ENCODE peak calls at places on chromosomes 5 and 9, in eight cellular contexts. X is left ventricle myocardium inferior, K is neural progenitor cell, P is thyroid gland, C is fibroblast of pulmonary artery, D is bronchial epithelial cell, N is spleen, Q is B cell. G is an unnamed sample.

GRCh38 chr5:142680605-142681259 is 5.2 kb downstream of the FGF1 start:
- DNase-seq in C (peak), N (no peak), P (peak), K (no peak), Q (no peak), X (no peak), D (peak), G (no peak)

GRCh38 chr5:83475540-83476469 is 4.3 kb downstream of the VCAN start:
- DNase-seq in X (no peak), C (peak), P (no peak), Q (no peak), D (peak), N (no peak), K (peak), G (no peak)

GRCh38 chr5:42467981-42468524 is 44.8 kb downstream of the GHR start:
- DNase-seq in P (peak), C (no peak), X (no peak), N (no peak), D (no peak), K (no peak), Q (no peak), G (no peak)

GRCh38 chr5:175800656-175801081 is 70.7 kb upstream of the CPLX2 start:
- DNase-seq in P (no peak), N (no peak), Q (no peak), D (peak), K (no peak), C (no peak), X (no peak), G (no peak)

GRCh38 chr5:170503970-170504525 is at the start of gene KCNIP1:
- DNase-seq in N (no peak), K (peak), Q (no peak), D (no peak), C (no peak), P (peak), X (no peak), G (no peak)

GRCh38 chr5:173324115-173325001 is 3.9 kb downstream of the STC2 start:
- DNase-seq in P (no peak), D (no peak), C (peak), X (peak), N (peak), Q (no peak), K (peak), G (peak)

GRCh38 chr5:138491669-138492551 is 26.6 kb downstream of the EGR1 start:
- DNase-seq in N (peak), Q (peak), C (peak), K (peak), X (peak), D (peak), P (peak), G (peak)

GRCh38 chr5:44875661-44876250 is 67.0 kb downstream of the MRPS30 start:
- DNase-seq in D (peak), K (no peak), P (no peak), Q (no peak), N (no peak), C (no peak), X (no peak), G (peak)

GRCh38 chr9:124202447-124202971 is 55.2 kb upstream of the NEK6 start:
- DNase-seq in P (peak), N (peak), K (no peak), Q (peak), D (no peak), C (peak), X (peak), G (peak)

GRCh38 chr5:32225445-32225844 is 51.3 kb upstream of the GOLPH3 start:
- DNase-seq in Q (no peak), N (no peak), K (no peak), C (peak), P (peak), D (no peak), X (no peak), G (no peak)

GRCh38 chr5:345404-346195 is 24.1 kb downstream of the AHRR start:
- DNase-seq in X (no peak), Q (no peak), K (no peak), P (no peak), C (peak), N (no peak), D (no peak), G (no peak)

GRCh38 chr9:73213300-73213699 is 61.6 kb downstream of the ANXA1 start:
- DNase-seq in P (no peak), X (no peak), N (no peak), Q (no peak), C (no peak), K (no peak), D (no peak), G (no peak)

GRCh38 chr9:84340535-84340934 is at the start of gene SLC28A3:
- DNase-seq in C (no peak), Q (no peak), K (peak), P (peak), N (no peak), X (no peak), D (peak), G (no peak)

GRCh38 chr9:126471084-126471611 is 142.6 kb upstream of the LMX1B start:
- DNase-seq in C (peak), K (no peak), D (no peak), P (peak), N (peak), X (peak), Q (peak), G (no peak)

GRCh38 chr9:135410831-135411473 is 68.6 kb upstream of the PPP1R26 start:
- DNase-seq in N (peak), P (no peak), K (peak), C (no peak), X (no peak), D (no peak), Q (no peak), G (peak)

GRCh38 chr9:6197330-6197729 is 18.3 kb upstream of the IL33 start:
- DNase-seq in N (no peak), Q (no peak), D (peak), X (no peak), P (no peak), C (peak), K (peak), G (peak)

GRCh38 chr9:80954521-80954920 is 734.8 kb downstream of the TLE1 start:
- DNase-seq in N (no peak), Q (no peak), P (no peak), C (peak), D (no peak), X (no peak), K (peak), G (no peak)

GRCh38 chr9:37480759-37481158 is 5.0 kb upstream of the POLR1E start:
- DNase-seq in N (no peak), D (no peak), X (no peak), P (no peak), K (no peak), Q (no peak), C (no peak), G (no peak)

GRCh38 chr5:168314735-168315411 is 23.4 kb downstream of the WWC1 start:
- DNase-seq in C (peak), X (no peak), P (peak), D (peak), Q (no peak), K (no peak), N (peak), G (no peak)
- TF ChIP-seq CTCF in C (no peak), X (no peak), P (no peak), D (peak), Q (no peak), K (no peak), N (no peak), G (no peak)

GRCh38 chr9:1619915-1620705 is 395.0 kb upstream of the SMARCA2 start:
- DNase-seq in D (peak), C (peak), K (no peak), X (no peak), P (no peak), N (no peak), Q (no peak), G (no peak)
- TF ChIP-seq CTCF in D (peak), C (no peak), K (no peak), X (peak), P (no peak), N (no peak), Q (no peak), G (no peak)

DNA sequence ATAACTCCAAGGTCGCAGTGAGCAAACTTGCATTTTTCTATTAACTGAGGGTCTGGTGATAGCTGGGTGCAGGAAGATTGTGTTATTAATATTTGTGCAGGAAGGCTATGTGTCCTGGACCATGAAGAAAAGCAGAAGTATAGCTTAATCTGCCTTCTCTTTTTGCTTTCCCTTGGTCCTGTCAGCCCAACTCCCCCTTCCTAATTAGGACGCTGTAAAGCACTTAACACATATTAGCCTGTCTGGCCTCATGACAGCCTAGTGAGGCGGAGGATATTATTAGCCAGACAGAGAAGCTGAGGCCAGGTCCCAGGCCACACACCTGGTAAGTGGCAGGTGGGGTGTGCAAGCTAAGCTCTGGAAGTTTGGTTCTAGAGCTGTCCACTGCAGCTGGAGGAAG is 29.5 kb downstream of the SLC46A2 start:
- DNase-seq in D (no peak), N (no peak), K (no peak), C (no peak), P (no peak), X (no peak), Q (no peak), G (no peak)
- TF ChIP-seq CTCF in D (no peak), N (no peak), K (no peak), C (no peak), P (no peak), X (no peak), Q (no peak), G (no peak)

DNA sequence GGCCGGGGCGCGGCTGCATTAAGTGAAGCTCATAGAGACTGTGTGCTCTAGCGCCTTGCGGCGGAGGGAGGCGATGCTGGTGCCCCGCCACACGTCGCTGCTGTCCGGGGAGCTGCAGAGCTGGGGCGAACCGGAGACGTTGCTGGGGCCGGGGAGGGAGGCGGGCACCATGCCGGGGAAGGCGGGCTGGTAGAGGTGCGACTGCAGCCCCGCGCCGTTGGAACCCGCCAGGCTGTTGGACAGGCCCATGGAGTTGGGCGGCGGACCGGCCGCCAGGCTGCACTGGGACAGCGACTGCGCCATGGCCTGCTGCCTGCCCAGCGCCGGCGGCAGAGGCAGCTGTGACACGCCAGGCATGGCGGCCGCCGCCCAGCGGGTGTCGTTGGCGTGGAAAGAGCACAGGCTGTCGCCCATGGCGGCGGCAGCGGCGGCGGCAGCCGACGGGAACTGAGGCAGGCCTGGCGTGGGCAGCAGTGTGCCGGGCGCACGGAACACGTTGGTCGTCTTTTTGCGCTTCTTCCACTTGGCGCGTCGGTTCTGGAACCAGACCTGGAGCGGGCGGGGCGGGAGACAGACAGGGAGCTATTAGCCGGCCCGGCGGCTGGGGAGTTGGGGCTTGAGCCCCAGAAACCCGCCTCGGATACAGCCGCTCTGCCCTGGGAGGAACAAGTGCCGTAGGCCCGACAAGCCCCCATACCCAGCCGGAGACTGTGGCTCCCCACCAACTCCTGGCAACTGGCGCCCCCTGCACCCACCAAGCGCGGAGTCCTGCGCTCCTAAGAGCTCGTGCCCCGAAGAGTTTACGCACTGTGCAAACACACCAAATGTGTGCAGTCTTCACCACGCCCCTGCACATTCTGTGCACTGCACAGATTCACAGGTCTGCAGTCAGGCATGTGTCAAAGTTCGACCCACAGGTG is 8.0 kb downstream of the OTP start:
- DNase-seq in X (no peak), N (peak), D (no peak), Q (no peak), K (peak), P (peak), C (no peak), G (peak)
- TF ChIP-seq CTCF in X (no peak), N (peak), D (peak), Q (no peak), K (peak), P (no peak), C (no peak), G (peak)

GRCh38 chr5:72392326-72392733 is 72.2 kb downstream of the PTCD2 start:
- DNase-seq in K (no peak), D (peak), X (no peak), C (no peak), Q (no peak), N (no peak), P (no peak), G (no peak)

GRCh38 chr5:72390836-72391235 is 70.7 kb downstream of the PTCD2 start:
- DNase-seq in C (no peak), Q (no peak), X (no peak), N (no peak), D (peak), P (no peak), K (no peak), G (no peak)

GRCh38 chr5:72397836-72398235 is 77.7 kb downstream of the PTCD2 start:
- DNase-seq in N (no peak), C (no peak), D (no peak), X (no peak), K (no peak), P (no peak), Q (no peak), G (no peak)

DNA sequence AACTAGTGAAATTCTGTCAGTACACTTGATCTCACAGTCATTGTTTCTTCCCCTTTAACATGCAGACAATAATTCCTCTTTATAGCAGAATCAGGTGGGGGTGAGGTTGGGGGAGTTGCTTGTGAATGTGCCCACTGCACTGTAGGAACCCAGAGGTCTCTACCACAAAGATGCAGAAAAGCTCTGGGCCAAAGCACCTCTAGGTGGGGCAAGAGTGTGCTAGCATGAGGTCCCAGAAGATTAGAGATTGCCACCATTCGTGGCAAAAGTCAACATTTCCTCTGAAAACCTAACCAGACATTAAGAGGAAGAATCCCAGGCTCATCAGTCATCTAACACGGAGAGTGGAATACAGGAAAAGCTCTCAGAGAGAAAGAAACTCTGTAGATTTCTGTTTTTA is 74.5 kb downstream of the PTCD2 start:
- DNase-seq in P (no peak), C (peak), Q (no peak), D (no peak), K (peak), N (no peak), X (no peak), G (peak)
- TF ChIP-seq CTCF in P (no peak), C (peak), Q (peak), D (peak), K (peak), N (peak), X (peak), G (peak)

GRCh38 chr9:92722386-92723298 is 42.0 kb downstream of the BICD2 start:
- DNase-seq in K (no peak), C (no peak), P (peak), N (no peak), D (no peak), X (no peak), Q (peak), G (no peak)

GRCh38 chr9:92724528-92725265 is 39.9 kb downstream of the BICD2 start:
- DNase-seq in X (no peak), D (no peak), P (peak), Q (peak), K (no peak), C (no peak), N (no peak), G (no peak)

GRCh38 chr9:92723299-92723625 is 41.4 kb downstream of the BICD2 start:
- DNase-seq in P (peak), D (peak), N (no peak), X (no peak), K (no peak), C (no peak), Q (peak), G (no peak)

GRCh38 chr9:92725266-92725545 is 39.4 kb downstream of the BICD2 start:
- DNase-seq in P (no peak), X (no peak), D (no peak), K (no peak), Q (no peak), N (no peak), C (no peak), G (no peak)

DNA sequence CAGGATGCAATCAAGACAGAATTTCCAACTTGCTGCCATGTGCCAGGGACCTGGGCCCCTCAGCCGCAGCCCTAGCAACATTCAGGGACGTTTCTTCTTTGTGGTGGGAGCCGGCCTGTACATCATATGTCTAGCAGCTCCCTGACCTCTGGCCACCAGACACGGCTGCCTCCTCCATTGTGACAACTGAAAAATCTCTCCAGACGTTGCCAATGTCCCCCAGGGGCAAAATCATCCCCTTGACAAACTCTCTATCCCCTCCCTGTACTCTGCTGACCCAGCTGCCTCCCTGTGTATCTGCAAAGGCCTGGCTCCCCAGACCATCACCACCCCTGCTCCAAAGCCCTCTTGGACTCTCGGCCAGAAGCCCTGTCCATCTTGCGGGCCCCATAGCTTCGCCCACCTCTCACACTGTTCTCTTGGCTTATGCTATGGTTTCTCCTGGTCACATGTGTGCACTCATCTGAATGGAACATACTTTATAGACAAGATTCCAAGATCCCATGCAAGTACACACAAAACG is 40.8 kb downstream of the BICD2 start:
- DNase-seq in N (no peak), P (no peak), D (no peak), X (no peak), K (no peak), C (no peak), Q (no peak), G (no peak)
- TF ChIP-seq CTCF in N (no peak), P (no peak), D (no peak), X (no peak), K (no peak), C (no peak), Q (no peak), G (no peak)

GRCh38 chr5:72402959-72403628 is 82.9 kb downstream of the PTCD2 start:
- DNase-seq in P (peak), X (peak), Q (no peak), N (no peak), D (no peak), K (no peak), C (no peak), G (no peak)
- TF ChIP-seq CTCF in P (no peak), X (peak), Q (peak), N (peak), D (peak), K (peak), C (peak), G (no peak)

G was measured in GM13976.